ENCODE peak calls at places on chromosomes 2 and 18, in ten cellular contexts. O is cardiac fibroblast; M is DMS153; R is kidney glomerular epithelial cell; L is NT2/D1; B is activated CD4-positive, alpha-beta T cell treated with anti-CD3 and anti-CD28 coated beads for 1 hour; W is stimulated activated naive CD4-positive, alpha-beta T cell; P is NCI-H187 treated with DMSO at 0.1 percent for 48 hours; X is C1 segment of cervical spinal cord; J is T-helper 2 cell. H is an unnamed sample.

GRCh38 chr2:156331572-156332451 is 709 bp downstream of the NR4A2 start:
- DNase-seq in O (peak; percentile 86), W (peak; percentile 56), P (no peak), X (no peak), R (peak; percentile 44), J (no peak), M (peak; percentile 62), B (peak; percentile 29), L (no peak), H (no peak)

GRCh38 chr2:188975497-188976102 is 1.4 kb downstream of the COL3A1 start:
- DNase-seq in R (no peak), X (no peak), O (peak; percentile 98), W (no peak), B (no peak), M (no peak), L (no peak), J (no peak), P (no peak), H (no peak)

GRCh38 chr2:200353873-200354272 is 47.4 kb downstream of the SPATS2L start:
- DNase-seq in R (peak; percentile 4), B (no peak), X (no peak), M (no peak), L (no peak), J (no peak), W (no peak), O (no peak), P (no peak), H (no peak)

GRCh38 chr2:236580746-236581355 is 11.2 kb downstream of the ACKR3 start:
- DNase-seq in W (no peak), R (no peak), O (no peak), X (no peak), L (no peak), P (no peak), J (no peak), B (no peak), M (no peak), H (no peak)

GRCh38 chr2:61437170-61437569 is 33.7 kb downstream of the USP34 start:
- DNase-seq in B (no peak), P (no peak), W (no peak), R (no peak), X (no peak), O (no peak), J (no peak), L (no peak), M (no peak), H (no peak)

GRCh38 chr2:50719837-50720694 is 311.9 kb downstream of the NRXN1 start:
- DNase-seq in P (no peak), O (no peak), M (no peak), R (no peak), J (no peak), B (no peak), W (no peak), L (no peak), X (no peak), H (no peak)

GRCh38 chr18:59690216-59691045 is 6.8 kb downstream of the CCBE1 start:
- DNase-seq in J (no peak), W (no peak), M (no peak), O (no peak), P (no peak), B (no peak), X (no peak), R (no peak), L (peak; percentile 50), H (no peak)

GRCh38 chr2:181178823-181179412 is 198.5 kb downstream of the UBE2E3 start:
- DNase-seq in R (no peak), P (no peak), O (peak; percentile 7), B (no peak), J (no peak), W (no peak), L (peak; percentile 25), M (no peak), X (no peak), H (peak; percentile 6)

GRCh38 chr2:71905205-71905604 is 242.5 kb downstream of the CYP26B1 start:
- DNase-seq in X (no peak), R (no peak), L (no peak), P (no peak), M (no peak), O (peak; percentile 47), W (no peak), J (no peak), B (no peak), H (no peak)

GRCh38 chr2:151766421-151767153 is 32.3 kb upstream of the NEB start:
- DNase-seq in O (peak; percentile 43), R (no peak), M (no peak), X (no peak), B (no peak), W (no peak), P (no peak), J (no peak), L (no peak), H (no peak)